ENCODE peak calls at places on chromosomes 3 and 15, in five cellular contexts. One of them, this sample, is unnamed. For H3K4me1, the result is how much of the 10 kb centered on the place peaks cover.

GRCh38 chr3:159668461-159668860 is 320.2 kb upstream of the IL12A start:
- DNase-seq in SJSA1: no peak
- DNase-seq in uterus: no peak
- DNase-seq in osteoblast: no peak
- DNase-seq in K562: no peak
- DNase-seq in this sample: no peak

GRCh38 chr3:24502690-24503089 is 8.0 kb upstream of the THRB start:
- DNase-seq in osteoblast: no peak
- DNase-seq in uterus: no peak
- DNase-seq in SJSA1: no peak
- DNase-seq in K562: no peak
- DNase-seq in this sample: no peak

GRCh38 chr3:82087958-82088357 is 326.5 kb upstream of the GBE1 start:
- DNase-seq in uterus: no peak
- DNase-seq in SJSA1: no peak
- DNase-seq in K562: no peak
- DNase-seq in osteoblast: peak
- DNase-seq in this sample: no peak

GRCh38 chr3:140290105-140290504 is 355.1 kb downstream of the CLSTN2 start:
- DNase-seq in osteoblast: no peak
- DNase-seq in uterus: no peak
- DNase-seq in SJSA1: no peak
- DNase-seq in K562: no peak
- DNase-seq in this sample: no peak

GRCh38 chr3:163863146-163863545 is 1215.2 kb downstream of the SI start:
- DNase-seq in K562: no peak
- DNase-seq in uterus: no peak
- DNase-seq in SJSA1: no peak
- DNase-seq in osteoblast: no peak
- DNase-seq in this sample: no peak

GRCh38 chr15:81163961-81164800 is 30.1 kb downstream of the CFAP161 start:
- DNase-seq in SJSA1: peak
- DNase-seq in osteoblast: peak
- DNase-seq in uterus: no peak
- DNase-seq in K562: peak
- DNase-seq in this sample: no peak

GRCh38 chr3:186520957-186521842 is 23.0 kb downstream of the CRYGS start:
- DNase-seq in uterus: no peak
- DNase-seq in K562: no peak
- DNase-seq in SJSA1: no peak
- DNase-seq in osteoblast: no peak
- DNase-seq in this sample: no peak

GRCh38 chr15:26873846-26874245 is 7.0 kb downstream of the GABRA5 start:
- DNase-seq in osteoblast: peak
- DNase-seq in SJSA1: no peak
- DNase-seq in K562: no peak
- DNase-seq in uterus: no peak
- DNase-seq in this sample: no peak

GRCh38 chr3:47605646-47606045 is 27.0 kb upstream of the CSPG5 start:
- DNase-seq in uterus: no peak
- DNase-seq in SJSA1: no peak
- DNase-seq in osteoblast: no peak
- DNase-seq in K562: no peak
- DNase-seq in this sample: no peak

GRCh38 chr3:143103633-143104032 is 15.9 kb upstream of the CHST2 start:
- DNase-seq in K562: no peak
- DNase-seq in osteoblast: no peak
- DNase-seq in SJSA1: no peak
- DNase-seq in uterus: no peak
- DNase-seq in this sample: no peak

GRCh38 chr3:99774467-99774866 is 43.2 kb upstream of the CMSS1 start:
- DNase-seq in uterus: no peak
- DNase-seq in SJSA1: no peak
- DNase-seq in osteoblast: peak
- DNase-seq in K562: no peak
- DNase-seq in this sample: no peak

GRCh38 chr3:78506581-78507195 is 1261.1 kb downstream of the ROBO1 start:
- DNase-seq in K562: no peak
- DNase-seq in osteoblast: no peak
- DNase-seq in uterus: no peak
- DNase-seq in SJSA1: peak
- DNase-seq in this sample: no peak

GRCh38 chr3:141491929-141492328 is 5.1 kb downstream of the RASA2 start:
- DNase-seq in K562: no peak
- DNase-seq in uterus: no peak
- DNase-seq in osteoblast: no peak
- DNase-seq in SJSA1: no peak
- DNase-seq in this sample: no peak

GRCh38 chr3:189355481-189356201 is 183.9 kb downstream of the TPRG1 start:
- DNase-seq in uterus: no peak
- DNase-seq in SJSA1: peak
- DNase-seq in K562: no peak
- DNase-seq in osteoblast: peak
- DNase-seq in this sample: no peak

GRCh38 chr15:43150171-43150929 is 17.0 kb downstream of the TMEM62 start:
- DNase-seq in K562: peak
- DNase-seq in SJSA1: peak
- DNase-seq in osteoblast: peak
- DNase-seq in uterus: no peak
- DNase-seq in this sample: no peak

GRCh38 chr3:101676765-101677435 is at the start of gene ZBTB11:
- DNase-seq in uterus: peak
- DNase-seq in osteoblast: peak
- DNase-seq in K562: peak
- DNase-seq in SJSA1: peak
- DNase-seq in this sample: peak

GRCh38 chr3:129623447-129624118 is 17.1 kb upstream of the PLXND1 start:
- DNase-seq in osteoblast: peak
- DNase-seq in SJSA1: no peak
- DNase-seq in K562: no peak
- DNase-seq in uterus: peak
- DNase-seq in this sample: no peak

GRCh38 chr3:128353361-128353965 is 113.2 kb downstream of the DNAJB8 start:
- DNase-seq in K562: no peak
- DNase-seq in SJSA1: no peak
- DNase-seq in uterus: no peak
- DNase-seq in osteoblast: peak
- DNase-seq in this sample: no peak

GRCh38 chr3:122577409-122578028 is at the start of gene PARP15:
- DNase-seq in K562: peak
- DNase-seq in uterus: no peak
- DNase-seq in osteoblast: peak
- DNase-seq in SJSA1: no peak
- DNase-seq in this sample: no peak

GRCh38 chr15:37709669-37710068 is 224.8 kb upstream of the TMCO5A start:
- DNase-seq in SJSA1: no peak
- DNase-seq in K562: no peak
- DNase-seq in uterus: no peak
- DNase-seq in osteoblast: no peak
- DNase-seq in this sample: no peak

GRCh38 chr3:181086011-181086410 is 96.5 kb upstream of the DNAJC19 start:
- DNase-seq in uterus: no peak
- DNase-seq in osteoblast: no peak
- DNase-seq in K562: no peak
- DNase-seq in SJSA1: no peak
- DNase-seq in this sample: no peak

GRCh38 chr15:39969871-39970270 is 36.0 kb downstream of the EIF2AK4 start:
- DNase-seq in SJSA1: no peak
- DNase-seq in K562: no peak
- DNase-seq in osteoblast: peak
- DNase-seq in uterus: peak
- DNase-seq in this sample: peak

GRCh38 chr15:25178835-25179672 is 224.3 kb downstream of the SNRPN start:
- DNase-seq in osteoblast: peak
- DNase-seq in K562: no peak
- DNase-seq in uterus: peak
- DNase-seq in SJSA1: no peak
- DNase-seq in this sample: no peak

GRCh38 chr15:71730277-71731144 is 79.8 kb upstream of the NR2E3 start:
- DNase-seq in uterus: peak
- DNase-seq in SJSA1: peak
- DNase-seq in osteoblast: peak
- DNase-seq in K562: peak
- DNase-seq in this sample: no peak

GRCh38 chr15:95551580-95551979 is 778.9 kb upstream of the NR2F2 start:
- DNase-seq in osteoblast: no peak
- DNase-seq in uterus: no peak
- DNase-seq in K562: no peak
- DNase-seq in SJSA1: no peak
- DNase-seq in this sample: no peak

GRCh38 chr3:13265016-13265415 is 155.1 kb downstream of the NUP210 start:
- DNase-seq in K562: no peak
- DNase-seq in uterus: no peak
- DNase-seq in SJSA1: no peak
- DNase-seq in osteoblast: peak
- DNase-seq in this sample: no peak

GRCh38 chr15:48794697-48795134 is 16.2 kb downstream of the CEP152 start:
- DNase-seq in osteoblast: no peak
- DNase-seq in SJSA1: peak
- DNase-seq in uterus: no peak
- DNase-seq in K562: no peak
- DNase-seq in this sample: no peak

GRCh38 chr3:61574854-61575253 is 13.5 kb downstream of the PTPRG start:
- DNase-seq in osteoblast: peak
- DNase-seq in uterus: no peak
- DNase-seq in SJSA1: peak
- DNase-seq in K562: no peak
- DNase-seq in this sample: no peak
- H3K4me3 ChIP-seq in osteoblast: peak
- H3K4me3 ChIP-seq in uterus: no peak
- H3K4me3 ChIP-seq in SJSA1: peak
- H3K4me3 ChIP-seq in K562: no peak
- H3K4me3 ChIP-seq in this sample: no peak

GRCh38 chr3:38617137-38617536 is 32.4 kb downstream of the SCN5A start:
- DNase-seq in uterus: no peak
- DNase-seq in osteoblast: no peak
- DNase-seq in SJSA1: no peak
- DNase-seq in K562: no peak
- DNase-seq in this sample: no peak
- H3K4me1 ChIP-seq in uterus: under half
- H3K4me1 ChIP-seq in osteoblast: under half
- H3K4me1 ChIP-seq in SJSA1: under half
- H3K4me1 ChIP-seq in K562: under half
- H3K4me1 ChIP-seq in this sample: under half

GRCh38 chr3:126658584-126658983 is 3.7 kb upstream of the TXNRD3 start:
- DNase-seq in SJSA1: no peak
- DNase-seq in uterus: no peak
- DNase-seq in osteoblast: no peak
- DNase-seq in K562: no peak
- DNase-seq in this sample: no peak

GRCh38 chr3:126656376-126657134 is 1.6 kb upstream of the TXNRD3 start:
- DNase-seq in K562: no peak
- DNase-seq in SJSA1: no peak
- DNase-seq in osteoblast: no peak
- DNase-seq in uterus: no peak
- DNase-seq in this sample: no peak

GRCh38 chr3:126655887-126656286 is 963 bp upstream of the TXNRD3 start:
- DNase-seq in K562: no peak
- DNase-seq in SJSA1: no peak
- DNase-seq in uterus: no peak
- DNase-seq in osteoblast: no peak
- DNase-seq in this sample: no peak

GRCh38 chr3:126657901-126658300 is 3.0 kb upstream of the TXNRD3 start:
- DNase-seq in osteoblast: no peak
- DNase-seq in uterus: no peak
- DNase-seq in SJSA1: no peak
- DNase-seq in K562: no peak
- DNase-seq in this sample: no peak

GRCh38 chr3:126654571-126655393 is at the start of gene TXNRD3:
- DNase-seq in osteoblast: peak
- DNase-seq in K562: peak
- DNase-seq in SJSA1: peak
- DNase-seq in uterus: peak
- DNase-seq in this sample: no peak
- H3K4me3 ChIP-seq in osteoblast: peak
- H3K4me3 ChIP-seq in K562: peak
- H3K4me3 ChIP-seq in SJSA1: peak
- H3K4me3 ChIP-seq in uterus: peak
- H3K4me3 ChIP-seq in this sample: peak

GRCh38 chr3:112811917-112812660 is 34.6 kb downstream of the CD200R1L start:
- DNase-seq in SJSA1: no peak
- DNase-seq in osteoblast: no peak
- DNase-seq in K562: no peak
- DNase-seq in uterus: peak
- DNase-seq in this sample: no peak
- H3K4me1 ChIP-seq in SJSA1: under half
- H3K4me1 ChIP-seq in osteoblast: under half
- H3K4me1 ChIP-seq in K562: under half
- H3K4me1 ChIP-seq in uterus: under half
- H3K4me1 ChIP-seq in this sample: under half

DNA sequence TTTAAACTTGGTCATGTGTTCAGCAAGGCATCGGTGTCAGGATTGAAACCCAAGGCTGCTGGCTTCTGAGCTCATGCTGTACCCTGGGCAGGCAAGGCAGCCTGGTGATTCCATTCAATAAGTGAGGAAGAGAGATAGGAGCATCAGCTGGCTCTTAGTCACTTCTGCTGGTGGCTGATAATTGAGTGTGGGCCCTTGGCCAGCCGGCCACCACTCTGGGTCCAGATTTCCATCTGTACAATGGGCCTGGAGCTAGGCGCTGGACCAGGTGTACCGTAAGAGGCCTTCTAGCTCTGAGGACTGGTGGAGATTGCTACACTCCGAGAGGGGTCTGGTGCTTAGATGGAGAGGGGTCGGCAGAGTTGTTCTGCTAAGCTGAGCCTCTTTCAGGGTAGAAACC is 4.3 kb downstream of the CD276 start:
- DNase-seq in K562: no peak
- DNase-seq in osteoblast: peak
- DNase-seq in SJSA1: no peak
- DNase-seq in uterus: no peak
- DNase-seq in this sample: no peak
- H3K4me3 ChIP-seq in K562: no peak
- H3K4me3 ChIP-seq in osteoblast: no peak
- H3K4me3 ChIP-seq in SJSA1: no peak
- H3K4me3 ChIP-seq in uterus: no peak
- H3K4me3 ChIP-seq in this sample: no peak

DNA sequence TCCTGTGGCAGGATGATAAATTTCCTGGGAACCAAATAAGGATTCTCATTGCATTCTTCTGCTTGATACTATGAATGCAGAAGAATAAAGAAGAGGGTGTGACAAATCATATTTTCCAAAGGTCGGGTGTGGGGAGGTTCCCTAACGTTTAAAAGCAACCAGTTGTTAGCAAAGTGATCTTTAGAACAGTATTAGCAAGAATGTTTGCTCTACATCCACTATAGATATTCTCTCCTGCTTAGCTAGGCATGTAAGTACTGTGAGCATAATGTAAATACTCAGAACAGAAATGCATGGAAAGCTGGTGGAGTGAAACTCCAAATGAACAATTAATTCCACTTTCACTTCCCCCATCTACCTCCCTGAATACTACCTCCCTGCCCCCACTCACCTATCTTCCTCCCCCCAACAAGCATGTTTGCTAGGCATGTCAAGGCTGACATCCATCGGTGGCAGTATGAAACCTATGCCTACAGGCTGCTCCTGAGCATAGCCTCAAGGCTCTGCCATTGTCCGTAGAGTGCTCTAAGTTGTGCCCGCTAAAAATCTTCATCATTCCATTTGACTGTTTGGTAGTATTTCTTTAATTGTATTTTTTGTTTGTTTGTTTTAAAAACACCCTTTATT is 329.7 kb downstream of the TIGIT start:
- DNase-seq in K562: no peak
- DNase-seq in SJSA1: peak
- DNase-seq in osteoblast: no peak
- DNase-seq in uterus: no peak
- DNase-seq in this sample: no peak
- H3K4me1 ChIP-seq in K562: under half
- H3K4me1 ChIP-seq in SJSA1: under half
- H3K4me1 ChIP-seq in osteoblast: under half
- H3K4me1 ChIP-seq in uterus: under half
- H3K4me1 ChIP-seq in this sample: under half